ENCODE peak calls at places on chromosomes 5 and 9, in nine cellular contexts. Q is colonic mucosa; T is upper lobe of right lung; I is prostate gland; F is CD8-positive, alpha-beta T cell; R is stomach; V is neural progenitor cell; S is transverse colon; N is mucosa of descending colon. Y is an unnamed sample.

GRCh38 chr9:135524130-135524861 is 3.1 kb downstream of the LCN1 start:
- DNase-seq in F (no peak), Q (no peak), V (no peak), S (no peak), N (no peak), I (no peak), T (peak; percentile 57), R (peak; percentile 15), Y (no peak)

GRCh38 chr9:17251100-17251499 is 116.3 kb downstream of the CNTLN start:
- DNase-seq in I (no peak), Q (no peak), S (no peak), N (no peak), V (no peak), F (no peak), T (no peak), R (no peak), Y (no peak)

GRCh38 chr5:163760498-163760897 is 255.1 kb downstream of the MAT2B start:
- DNase-seq in S (no peak), Q (no peak), F (no peak), I (no peak), R (no peak), V (no peak), T (no peak), N (no peak), Y (no peak)

GRCh38 chr5:136613243-136613642 is 247.9 kb upstream of the TRPC7 start:
- DNase-seq in S (no peak), Q (no peak), V (no peak), I (no peak), T (no peak), F (no peak), N (no peak), R (no peak), Y (no peak)

GRCh38 chr9:100308965-100309564 is 43.7 kb downstream of the TEX10 start:
- DNase-seq in S (no peak), T (no peak), R (no peak), V (no peak), Q (no peak), F (no peak), I (no peak), N (no peak), Y (no peak)

GRCh38 chr9:95286151-95286550 is 31.4 kb downstream of the FANCC start:
- DNase-seq in V (no peak), Q (no peak), T (no peak), I (no peak), R (no peak), F (no peak), S (no peak), N (no peak), Y (no peak)

GRCh38 chr5:76548525-76549229 is 74.5 kb downstream of the F2RL2 start:
- DNase-seq in Q (peak; percentile 59), T (no peak), V (no peak), I (peak; percentile 29), N (peak; percentile 57), F (no peak), S (peak; percentile 55), R (peak; percentile 47), Y (no peak)

GRCh38 chr9:121620777-121621437 is 30.5 kb upstream of the DAB2IP start:
- DNase-seq in R (no peak), F (no peak), N (no peak), Q (no peak), I (no peak), S (no peak), T (no peak), V (peak; percentile 74), Y (peak; percentile 62)

GRCh38 chr9:124632077-124632621 is 125.0 kb upstream of the NR5A1 start:
- DNase-seq in F (no peak), S (no peak), I (no peak), Q (no peak), T (no peak), N (no peak), V (no peak), R (no peak), Y (no peak)

GRCh38 chr5:64690417-64691151 is at the start of gene SHISAL2B:
- DNase-seq in T (no peak), V (peak; percentile 78), I (no peak), S (no peak), F (no peak), R (no peak), Q (no peak), N (no peak), Y (peak; percentile 11)

GRCh38 chr5:10214036-10214435 is 35.7 kb downstream of the ATPSCKMT start:
- DNase-seq in V (no peak), R (no peak), I (no peak), S (no peak), Q (no peak), N (no peak), T (no peak), F (no peak), Y (no peak)

GRCh38 chr9:71861618-71862017 is 49.4 kb downstream of the ABHD17B start:
- DNase-seq in Q (no peak), T (no peak), V (no peak), S (no peak), I (no peak), R (no peak), F (no peak), N (no peak), Y (no peak)

GRCh38 chr5:170414786-170415185 is 25.6 kb upstream of the KCNMB1 start:
- DNase-seq in V (no peak), Q (no peak), T (no peak), F (no peak), R (no peak), I (no peak), N (no peak), S (no peak), Y (no peak)

GRCh38 chr5:83313431-83313830 is 158.1 kb upstream of the VCAN start:
- DNase-seq in N (no peak), F (no peak), Q (no peak), I (no peak), V (no peak), R (no peak), S (no peak), T (no peak), Y (no peak)

GRCh38 chr5:143129910-143130703 is 273.4 kb downstream of the NR3C1 start:
- DNase-seq in R (no peak), F (no peak), Q (no peak), N (no peak), S (no peak), T (no peak), I (no peak), V (no peak), Y (no peak)

GRCh38 chr5:62791059-62791458 is 212.4 kb downstream of the LRRC70 start:
- DNase-seq in I (no peak), V (peak; percentile 11), F (no peak), R (no peak), T (no peak), N (no peak), Q (no peak), S (no peak), Y (no peak)
- TF ChIP-seq CTCF in I (no peak), V (peak; percentile 39), F (no peak), R (no peak), T (peak; percentile 32), N (no peak), Q (no peak), S (no peak), Y (peak; percentile 54)

GRCh38 chr9:127777368-127777960 is 1.0 kb downstream of the SH2D3C start:
- DNase-seq in S (no peak), R (no peak), Q (no peak), I (no peak), T (no peak), V (no peak), F (no peak), N (no peak), Y (no peak)
- H3K4me3 ChIP-seq in S (no peak overlapping the region), R (peak overlapping the region; percentile 14), Q (peak overlapping the region; percentile 1), I (no peak overlapping the region), T (peak overlapping the region; percentile 43), V (no peak overlapping the region), F (peak overlapping the region; percentile 87), N (peak overlapping the region; percentile 6), Y (no peak overlapping the region)

DNA sequence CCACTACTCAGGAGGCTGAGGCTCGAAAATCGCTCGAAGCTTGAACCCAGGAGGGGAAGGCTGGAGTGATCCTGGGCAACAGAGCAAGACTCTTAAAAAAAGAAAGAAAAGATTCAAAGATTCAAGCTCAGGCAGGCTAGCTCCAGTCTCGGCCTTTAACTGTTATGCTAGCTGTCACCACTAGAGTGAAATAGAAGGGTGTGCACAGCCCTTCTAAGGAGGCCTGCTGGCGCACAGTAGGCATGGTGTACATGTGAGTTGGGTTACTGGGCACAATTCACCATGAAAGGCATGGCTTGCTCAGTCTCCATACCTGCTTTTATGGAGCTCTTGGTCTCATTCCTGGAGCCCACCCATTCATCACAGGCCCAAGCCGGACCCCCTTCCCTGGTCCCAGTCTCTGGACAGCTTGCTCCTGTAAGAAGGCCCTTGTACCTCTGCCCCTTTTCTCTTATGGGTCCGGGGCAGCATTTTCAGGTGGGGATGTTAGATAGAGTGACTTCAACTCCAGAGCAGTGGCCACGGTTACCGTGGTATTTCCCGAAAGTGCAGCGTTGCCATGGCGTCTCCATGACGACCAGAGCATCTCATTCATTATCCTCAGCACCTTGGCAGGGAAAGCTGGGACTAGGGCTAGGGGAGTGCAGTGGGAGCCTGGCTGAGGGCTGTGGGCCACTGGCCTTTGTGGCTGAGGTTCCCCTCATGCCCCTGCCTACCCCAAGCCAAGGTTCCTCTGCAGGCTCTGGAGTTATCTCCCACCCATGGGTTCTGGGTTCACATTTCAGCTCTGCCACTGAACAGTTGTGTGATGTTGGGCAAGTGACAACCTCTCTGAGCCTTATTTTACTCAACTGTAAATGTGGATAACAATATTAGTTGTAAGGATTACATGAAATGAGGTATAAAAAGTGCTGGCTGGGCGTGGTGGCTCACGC is 5.7 kb downstream of the NDST1 start:
- DNase-seq in T (no peak), I (no peak), F (no peak), R (no peak), Q (no peak), S (no peak), V (no peak), N (peak; percentile 40), Y (peak; percentile 41)
- H3K4me1 ChIP-seq in T (peaks cover 88% of the 10 kb centered on the region), I (peaks cover 34% of the 10 kb centered on the region), F (no peaks in the 10 kb centered on the region), R (peaks cover 89% of the 10 kb centered on the region), Q (peaks cover 48% of the 10 kb centered on the region), S (peaks cover 81% of the 10 kb centered on the region), V (peaks cover 28% of the 10 kb centered on the region), N (peaks cover 64% of the 10 kb centered on the region), Y (peaks cover 47% of the 10 kb centered on the region)

GRCh38 chr9:107462691-107463090 is 26.9 kb downstream of the KLF4 start:
- DNase-seq in R (no peak), N (no peak), Q (no peak), V (no peak), S (no peak), F (no peak), T (no peak), I (no peak), Y (no peak)

GRCh38 chr9:107467416-107467815 is 22.2 kb downstream of the KLF4 start:
- DNase-seq in T (no peak), I (no peak), F (no peak), V (no peak), R (no peak), N (no peak), S (no peak), Q (no peak), Y (no peak)

GRCh38 chr9:107471562-107471961 is 18.0 kb downstream of the KLF4 start:
- DNase-seq in R (no peak), V (no peak), I (no peak), T (no peak), F (no peak), N (no peak), Q (no peak), S (no peak), Y (no peak)

GRCh38 chr9:107460153-107461023 is 29.2 kb downstream of the KLF4 start:
- DNase-seq in F (no peak), N (no peak), T (no peak), V (no peak), R (no peak), Q (no peak), I (no peak), S (no peak), Y (no peak)

GRCh38 chr9:107465467-107466451 is 23.8 kb downstream of the KLF4 start:
- DNase-seq in F (no peak), I (peak; percentile 57), R (peak; percentile 70), N (peak; percentile 72), S (peak; percentile 75), V (peak; percentile 89), T (peak; percentile 86), Q (peak; percentile 75), Y (peak; percentile 65)
- TF ChIP-seq CTCF in F (no peak), I (peak; percentile 76), R (peak; percentile 87), N (peak; percentile 86), S (peak; percentile 91), V (peak; percentile 77), T (peak; percentile 89), Q (peak; percentile 87), Y (peak; percentile 63)